ENCODE peak calls at places on chromosomes 3 and 15, in six cellular contexts. J, B, H, E, F and Q are unnamed samples.
A peak's percentile ranks its signal among the peaks of the same experiment; 100 is the strongest.

GRCh38 chr3:41592753-41593152 is 369.1 kb downstream of the ULK4 start:
- DNase-seq in J (no peak), B (no peak), H (no peak), E (no peak), F (no peak), Q (no peak)

GRCh38 chr15:56732135-56732880 is 1.0 kb downstream of the ZNF280D start:
- DNase-seq in J (peak; percentile 71), B (no peak), H (no peak), E (peak; percentile 16), F (peak; percentile 20), Q (peak; percentile 20)

GRCh38 chr3:37997321-37997720 is 6.7 kb downstream of the VILL start:
- DNase-seq in J (no peak), B (peak; percentile 32), H (no peak), E (no peak), F (no peak), Q (peak; percentile 17)

GRCh38 chr15:48992545-48992944 is 28.8 kb upstream of the SHC4 start:
- DNase-seq in J (no peak), B (no peak), H (no peak), E (no peak), F (no peak), Q (no peak)

GRCh38 chr3:129228891-129229585 is 20.4 kb upstream of the COPG1 start:
- DNase-seq in J (peak; percentile 86), B (peak; percentile 62), H (no peak), E (no peak), F (no peak), Q (peak; percentile 29)

GRCh38 chr3:194976049-194976451 is 290.4 kb downstream of the FAM43A start:
- DNase-seq in J (no peak), B (no peak), H (no peak), E (no peak), F (no peak), Q (no peak)

GRCh38 chr3:71930056-71930991 is 145.4 kb upstream of the PROK2 start:
- DNase-seq in J (peak; percentile 76), B (peak; percentile 46), H (no peak), E (peak; percentile 11), F (peak; percentile 5), Q (peak; percentile 41)

GRCh38 chr15:32730677-32731654 is 13.2 kb downstream of the GREM1 start:
- DNase-seq in J (peak; percentile 70), B (peak; percentile 41), H (peak; percentile 32), E (no peak), F (peak; percentile 3), Q (peak; percentile 27)

GRCh38 chr3:50205719-50206276 is 727 bp downstream of the SLC38A3 start:
- DNase-seq in J (no peak), B (peak; percentile 69), H (no peak), E (no peak), F (peak; percentile 23), Q (peak; percentile 50)